ENCODE peak calls at places on chromosomes 13 and 19, in eight cellular contexts. O is naive B cell, D is Calu3, S is retinal pigment epithelial cell, T is kidney tubule cell, K is fibroblast of mammary gland, F is heart right ventricle, A is AG09309. H is an unnamed sample.

GRCh38 chr13:33017410-33017929 is 1.2 kb downstream of the KL start:
- DNase-seq in O (no peak), D (peak), S (peak), T (peak), K (peak), F (peak), A (no peak), H (no peak)

GRCh38 chr13:31201341-31202024 is 1.7 kb downstream of the B3GLCT start:
- DNase-seq in O (no peak), D (no peak), S (no peak), T (peak), K (peak), F (peak), A (no peak), H (no peak)

GRCh38 chr19:19276851-19277250 is 3.8 kb upstream of the TM6SF2 start:
- DNase-seq in O (no peak), D (no peak), S (no peak), T (no peak), K (no peak), F (no peak), A (no peak), H (no peak)

GRCh38 chr13:101399365-101399764 is 16.9 kb downstream of the NALCN start:
- DNase-seq in O (no peak), D (no peak), S (no peak), T (peak), K (no peak), F (no peak), A (no peak), H (no peak)

GRCh38 chr13:53749306-53749705 is 720.7 kb downstream of the OLFM4 start:
- DNase-seq in O (no peak), D (no peak), S (no peak), T (no peak), K (no peak), F (no peak), A (no peak), H (no peak)

GRCh38 chr19:15992014-15992413 is 43.2 kb downstream of the OR10H4 start:
- DNase-seq in O (no peak), D (no peak), S (no peak), T (no peak), K (no peak), F (no peak), A (no peak), H (no peak)

GRCh38 chr19:13011653-13012389 is 16.5 kb downstream of the NFIX start:
- DNase-seq in O (no peak), D (no peak), S (no peak), T (no peak), K (no peak), F (no peak), A (no peak), H (no peak)

GRCh38 chr19:30212574-30212973 is 159.6 kb upstream of the ZNF536 start:
- DNase-seq in O (no peak), D (no peak), S (no peak), T (no peak), K (no peak), F (no peak), A (no peak), H (no peak)

GRCh38 chr13:27450921-27451461 is 627 bp upstream of the MTIF3 start:
- DNase-seq in O (no peak), D (peak), S (peak), T (peak), K (peak), F (peak), A (no peak), H (no peak)